ENCODE peak calls at places on chromosomes 7 and 10, in eight cellular contexts. K, D, L, S, M, J, X and Q are unnamed samples.

GRCh38 chr7:132102942-132103341 is 473.3 kb downstream of the PLXNA4 start:
- DNase-seq in D (no peak), J (no peak), K (no peak), L (no peak), M (no peak), S (no peak), X (no peak), Q (no peak)

GRCh38 chr10:10891437-10891836 is 126.2 kb upstream of the CELF2 start:
- DNase-seq in J (no peak), X (no peak), L (no peak), S (no peak), M (no peak), D (no peak), K (peak; percentile 68), Q (no peak)

GRCh38 chr7:87060288-87060537 is 759 bp upstream of the ELAPOR2 start:
- DNase-seq in J (no peak), M (no peak), K (no peak), S (no peak), X (no peak), L (no peak), D (no peak), Q (no peak)

GRCh38 chr10:119233123-119233820 is 25.9 kb downstream of the GRK5 start:
- DNase-seq in J (no peak), X (no peak), M (no peak), K (peak; percentile 82), D (no peak), L (no peak), S (no peak), Q (no peak)

GRCh38 chr7:132317856-132318255 is 258.4 kb downstream of the PLXNA4 start:
- DNase-seq in M (no peak), K (no peak), S (no peak), X (no peak), L (no peak), J (no peak), D (no peak), Q (no peak)

GRCh38 chr10:71580926-71581325 is 138.7 kb downstream of the C10orf105 start:
- DNase-seq in J (no peak), M (no peak), D (no peak), S (no peak), X (no peak), L (no peak), K (no peak), Q (no peak)

GRCh38 chr7:3312583-3312982 is 11.5 kb downstream of the SDK1 start:
- DNase-seq in X (no peak), M (no peak), D (no peak), J (no peak), S (no peak), L (no peak), K (no peak), Q (no peak)

GRCh38 chr10:21721000-21721670 is 187.1 kb downstream of the MLLT10 start:
- DNase-seq in M (no peak), K (no peak), L (no peak), X (no peak), S (no peak), D (no peak), J (no peak), Q (no peak)

GRCh38 chr7:143369678-143370651 is 7.5 kb upstream of the FAM131B start:
- DNase-seq in M (no peak), K (no peak), S (peak; percentile 73), L (no peak), X (no peak), J (no peak), D (no peak), Q (no peak)

GRCh38 chr10:88095291-88095721 is 231.9 kb downstream of the PTEN start:
- DNase-seq in S (no peak), M (no peak), J (no peak), K (no peak), D (no peak), X (no peak), L (no peak), Q (no peak)

GRCh38 chr10:103177123-103177522 is 15.9 kb downstream of the NT5C2 start:
- DNase-seq in D (no peak), J (no peak), K (no peak), X (peak; percentile 36), L (no peak), M (no peak), S (no peak), Q (no peak)

GRCh38 chr7:33773053-33773452 is 132.3 kb upstream of the BMPER start:
- DNase-seq in K (peak; percentile 86), M (no peak), D (peak; percentile 87), S (no peak), X (no peak), J (no peak), L (no peak), Q (no peak)

GRCh38 chr10:121216721-121217181 is 365.6 kb downstream of the WDR11 start:
- DNase-seq in L (no peak), K (no peak), J (peak; percentile 67), D (no peak), M (peak; percentile 86), S (no peak), X (no peak), Q (no peak)

GRCh38 chr10:122725768-122726167 is 26.1 kb upstream of the C10orf120 start:
- DNase-seq in L (no peak), X (no peak), M (no peak), K (no peak), D (peak; percentile 28), S (no peak), J (no peak), Q (no peak)
- TF ChIP-seq CTCF in L (no peak), X (no peak), M (no peak), K (no peak), D (peak; percentile 47), S (no peak), J (no peak), Q (no peak)

GRCh38 chr7:23430902-23431259 is 39.4 kb downstream of the IGF2BP3 start:
- DNase-seq in M (no peak), D (no peak), J (no peak), S (no peak), X (no peak), L (no peak), K (no peak), Q (no peak)
- TF ChIP-seq CTCF in M (no peak), D (no peak), J (no peak), S (no peak), X (no peak), L (no peak), K (no peak), Q (no peak)

DNA sequence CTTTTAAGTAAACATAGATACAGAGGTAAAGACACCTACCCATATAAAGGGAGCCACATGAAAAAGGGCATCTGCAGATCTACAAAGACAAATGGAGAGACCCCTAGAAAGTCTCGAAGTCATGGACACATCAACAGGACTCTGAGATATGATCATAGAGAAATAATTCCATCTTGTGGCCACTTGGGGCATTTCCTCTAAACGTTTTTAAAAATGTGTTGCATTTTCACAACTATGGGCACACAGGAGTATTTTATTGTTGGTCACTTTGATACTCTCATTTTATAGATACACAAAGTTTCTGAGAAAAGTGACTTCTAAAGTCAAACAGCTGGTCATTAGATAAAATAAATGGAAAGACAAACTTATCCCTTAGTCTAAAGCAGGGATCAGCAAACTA is 87.1 kb downstream of the CRTAC1 start:
- DNase-seq in L (no peak), M (no peak), K (no peak), X (no peak), J (no peak), D (no peak), S (no peak), Q (no peak)
- TF ChIP-seq CTCF in L (no peak), M (no peak), K (no peak), X (no peak), J (no peak), D (peak; percentile 38), S (no peak), Q (no peak)

DNA sequence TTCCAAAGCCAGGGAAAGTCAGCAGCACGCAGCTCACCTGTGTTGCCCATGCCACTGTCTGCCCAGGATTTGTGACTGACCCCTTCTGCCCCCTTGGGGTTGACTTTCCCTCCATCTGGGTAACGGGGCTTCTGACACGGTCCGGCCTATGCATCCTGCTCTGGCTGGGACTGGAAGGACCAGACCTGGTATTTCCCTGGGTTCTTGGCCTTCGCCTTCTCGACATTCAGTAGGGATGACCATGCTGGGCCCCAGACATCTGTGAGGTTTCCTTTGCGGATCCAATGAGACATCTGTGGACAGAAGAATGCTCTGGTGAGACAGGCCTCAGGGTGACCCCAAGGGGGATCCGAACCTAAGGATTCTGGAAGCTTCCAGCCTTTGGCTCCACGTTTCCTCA is 34.2 kb upstream of the ZNF716 start:
- DNase-seq in D (no peak), K (no peak), M (no peak), J (no peak), S (no peak), L (no peak), X (no peak), Q (no peak)
- TF ChIP-seq CTCF in D (no peak), K (no peak), M (no peak), J (no peak), S (no peak), L (no peak), X (no peak), Q (no peak)

DNA sequence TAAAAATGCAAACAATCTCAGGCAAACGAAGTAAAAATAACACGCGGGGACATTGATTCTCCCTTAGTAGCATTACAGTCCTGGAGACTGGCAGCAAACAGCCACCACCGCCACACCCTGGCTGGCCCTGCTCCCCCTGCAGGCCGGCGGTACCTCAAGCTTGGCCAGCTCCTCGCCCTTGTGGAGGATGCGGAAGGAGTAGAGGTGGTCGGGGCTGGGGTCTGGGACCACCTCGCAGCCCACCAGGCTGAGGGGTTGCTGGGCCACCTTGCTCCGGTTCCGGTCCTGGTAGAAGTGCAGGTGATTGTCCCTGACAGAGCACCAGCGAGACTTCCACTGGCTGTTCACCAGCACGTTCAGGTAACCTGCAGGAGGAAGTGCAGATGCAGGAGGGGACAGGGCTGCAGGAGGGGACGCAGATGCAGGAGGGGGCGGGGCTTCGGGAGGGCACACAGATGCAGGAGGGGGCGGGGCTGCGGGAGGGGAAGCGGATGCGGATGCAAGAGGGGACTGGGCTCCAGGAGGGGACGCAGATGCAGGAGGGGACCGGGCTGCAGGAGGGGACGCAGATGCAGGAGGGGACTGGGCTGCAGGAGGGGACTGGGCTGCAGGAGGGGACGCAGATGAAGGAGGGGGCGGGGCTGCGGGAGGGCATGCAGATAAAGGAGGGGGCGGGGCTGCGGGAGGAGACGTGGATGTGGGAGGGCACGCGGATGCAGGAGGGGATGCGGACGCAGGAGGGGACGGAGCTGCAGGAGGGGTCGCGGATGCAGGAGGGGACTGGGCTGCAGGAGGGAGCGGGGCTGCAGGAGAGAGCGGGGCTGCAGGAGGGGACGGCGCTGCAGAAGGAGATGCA is 65.7 kb downstream of the VWA2 start:
- DNase-seq in J (peak; percentile 32), X (peak; percentile 73), K (no peak), S (peak; percentile 56), D (peak; percentile 39), M (peak; percentile 68), L (no peak), Q (peak; percentile 33)
- TF ChIP-seq CTCF in J (no peak), X (peak; percentile 74), K (peak; percentile 64), S (peak; percentile 34), D (peak; percentile 54), M (peak; percentile 21), L (peak; percentile 85), Q (peak; percentile 17)

GRCh38 chr7:155261031-155261985 is 36.4 kb upstream of the INSIG1 start:
- DNase-seq in M (no peak), D (no peak), X (no peak), K (no peak), J (no peak), L (no peak), S (no peak), Q (no peak)
- TF ChIP-seq CTCF in M (no peak), D (no peak), X (no peak), K (no peak), J (no peak), L (no peak), S (no peak), Q (no peak)